ENCODE peak calls at places on chromosomes 4 and X, in eight cellular contexts. G, Z, H, Y, L, S, J and V are unnamed samples. For H3K4me1, the result is how much of the 10 kb centered on the place peaks cover.

GRCh38 chrX:103234869-103235268 is 20.0 kb downstream of the BEX4 start:
- DNase-seq in S (no peak), L (no peak), J (no peak), H (no peak), Y (no peak), Z (no peak), G (no peak), V (no peak)

GRCh38 chrX:56733459-56734046 is 4.5 kb downstream of the NBDY start:
- DNase-seq in Y (no peak), H (peak), L (no peak), J (peak), Z (peak), G (peak), S (no peak), V (peak)

GRCh38 chr4:38069271-38069760 is 109.1 kb downstream of the PTTG2 start:
- DNase-seq in G (peak), Z (peak), S (peak), Y (peak), J (no peak), H (peak), L (no peak), V (no peak)

GRCh38 chr4:187547281-187547680 is 448.3 kb upstream of the ZFP42 start:
- DNase-seq in Z (no peak), L (no peak), Y (no peak), G (no peak), S (no peak), H (no peak), J (no peak), V (no peak)

GRCh38 chr4:169847171-169847570 is 89.4 kb upstream of the HPF1 start:
- DNase-seq in L (no peak), J (no peak), Z (no peak), Y (no peak), H (no peak), S (no peak), G (no peak), V (no peak)

GRCh38 chrX:2677764-2678163 is 13.3 kb upstream of the CD99 start:
- DNase-seq in H (no peak), J (peak), Z (peak), S (peak), Y (peak), L (peak), G (peak), V (peak)

GRCh38 chr4:151012836-151013235 is 2.2 kb downstream of the LRBA start:
- DNase-seq in J (no peak), Y (no peak), Z (no peak), S (no peak), H (no peak), L (no peak), G (no peak), V (no peak)

GRCh38 chr4:73918058-73918457 is 48.9 kb downstream of the CXCL1 start:
- DNase-seq in S (no peak), Y (no peak), L (no peak), Z (no peak), G (no peak), J (no peak), H (no peak), V (no peak)

GRCh38 chr4:6962211-6963041 is 52.8 kb downstream of the TBC1D14 start:
- DNase-seq in Y (no peak), G (no peak), Z (no peak), H (no peak), J (no peak), S (no peak), L (no peak), V (no peak)

GRCh38 chr4:111883557-111883999 is 261.7 kb upstream of the FAM241A start:
- DNase-seq in L (no peak), H (no peak), J (no peak), Z (no peak), S (no peak), G (peak), Y (no peak), V (peak)

GRCh38 chr4:186104114-186104894 is at the start of gene FAM149A:
- DNase-seq in L (peak), J (peak), Z (peak), H (peak), Y (no peak), G (peak), S (peak), V (peak)

GRCh38 chr4:39435875-39436563 is 22.7 kb downstream of the RPL9 start:
- DNase-seq in G (no peak), Z (no peak), L (no peak), H (no peak), Y (no peak), S (no peak), J (no peak), V (no peak)

GRCh38 chr4:42676066-42676951 is 19.4 kb upstream of the ATP8A1 start:
- DNase-seq in Z (no peak), Y (no peak), L (no peak), G (no peak), J (no peak), S (no peak), H (no peak), V (no peak)

GRCh38 chr4:42673084-42673429 is 16.2 kb upstream of the ATP8A1 start:
- DNase-seq in L (no peak), Z (peak), G (peak), J (no peak), H (peak), Y (peak), S (peak), V (no peak)

GRCh38 chr4:42672359-42673083 is 15.6 kb upstream of the ATP8A1 start:
- DNase-seq in Z (no peak), Y (no peak), S (no peak), J (no peak), H (no peak), G (no peak), L (no peak), V (no peak)

DNA sequence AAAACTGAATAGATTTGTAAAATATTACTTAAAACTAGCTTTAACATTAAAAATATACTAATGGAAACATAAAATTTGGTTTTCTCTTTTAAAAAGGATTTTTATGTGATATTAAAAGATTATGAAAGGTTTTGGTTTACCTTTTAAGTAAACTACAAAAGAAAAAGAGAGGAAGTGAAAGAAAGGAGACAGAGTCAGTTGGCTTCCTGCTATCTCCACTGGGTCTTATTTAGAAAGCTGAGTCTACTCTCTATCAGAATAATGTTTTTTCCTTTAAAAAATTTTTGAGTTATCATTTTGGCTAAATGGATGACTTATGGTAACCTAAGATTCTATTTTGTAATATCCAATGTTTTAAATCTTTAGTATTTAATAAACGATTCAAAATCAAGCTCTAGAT is 21.6 kb upstream of the ATP8A1 start:
- DNase-seq in Z (no peak), S (no peak), H (no peak), L (no peak), G (no peak), Y (no peak), J (no peak), V (no peak)
- H3K4me3 ChIP-seq in Z (no peak), S (no peak), H (no peak), L (no peak), G (no peak), Y (no peak), J (no peak), V (no peak)

GRCh38 chrX:12999422-12999821 is 24.5 kb downstream of the TMSB4X start:
- DNase-seq in S (no peak), Z (no peak), H (peak), Y (no peak), L (no peak), G (no peak), J (no peak), V (peak)

GRCh38 chrX:12997898-12998687 is 23.2 kb downstream of the TMSB4X start:
- DNase-seq in Y (no peak), S (no peak), H (peak), G (no peak), Z (no peak), L (no peak), J (peak), V (no peak)

GRCh38 chrX:12993823-12994222 is 18.9 kb downstream of the TMSB4X start:
- DNase-seq in J (no peak), G (no peak), H (no peak), L (no peak), S (no peak), Y (no peak), Z (no peak), V (no peak)

GRCh38 chrX:12994321-12994720 is 19.4 kb downstream of the TMSB4X start:
- DNase-seq in J (no peak), H (no peak), G (no peak), Y (no peak), S (no peak), Z (no peak), L (no peak), V (no peak)

GRCh38 chrX:12996934-12997435 is 22.1 kb downstream of the TMSB4X start:
- DNase-seq in H (no peak), Z (no peak), L (no peak), G (no peak), S (no peak), Y (no peak), J (no peak), V (no peak)
- H3K4me1 ChIP-seq in H (under half), Z (under half), L (under half), G (under half), S (under half), Y (under half), J (under half), V (under half)

DNA sequence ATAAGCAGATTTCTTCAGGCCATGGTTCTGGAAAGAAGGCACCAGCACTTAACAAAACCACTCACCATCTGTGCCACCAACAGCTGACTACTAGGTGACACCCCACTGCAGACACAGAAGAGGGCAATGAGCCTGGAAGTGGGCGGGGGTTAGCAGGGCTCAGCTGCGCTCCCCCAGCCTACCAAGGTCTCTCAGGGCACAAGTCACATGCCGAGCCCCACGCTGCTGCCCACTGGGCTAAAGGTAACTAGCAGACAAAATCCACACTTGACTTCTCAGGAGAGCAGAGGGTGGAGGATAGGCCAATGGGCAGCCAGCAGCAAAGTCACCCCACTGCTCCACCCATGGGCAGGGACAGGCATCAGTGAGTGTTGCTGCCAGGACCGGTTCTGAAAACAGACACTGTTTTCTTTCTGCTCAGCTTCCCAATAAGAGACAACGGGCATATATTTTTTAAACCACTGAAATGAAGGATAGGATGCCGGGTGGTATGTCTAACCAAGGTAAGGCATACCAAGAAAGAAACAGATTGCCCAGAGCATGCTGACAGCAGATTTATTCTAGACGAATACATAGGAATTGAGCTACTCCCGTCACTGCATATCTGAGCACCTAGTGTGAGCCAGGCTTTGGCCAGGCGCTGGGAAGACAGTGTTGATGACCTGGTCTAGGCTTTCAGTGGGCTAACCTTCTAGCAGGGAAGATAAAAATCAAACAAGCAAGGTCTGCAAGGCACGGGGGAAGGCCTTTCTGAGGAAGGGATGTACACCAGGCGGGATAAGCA is 20.1 kb downstream of the ACSL1 start:
- DNase-seq in G (no peak), S (peak), Y (no peak), L (peak), J (no peak), H (no peak), Z (no peak), V (no peak)
- H3K4me3 ChIP-seq in G (no peak), S (peak), Y (no peak), L (peak), J (no peak), H (no peak), Z (no peak), V (no peak)

GRCh38 chr4:76606662-76607265 is 171.7 kb downstream of the SHROOM3 start:
- DNase-seq in S (no peak), Y (no peak), L (no peak), H (no peak), G (peak), J (no peak), Z (no peak), V (peak)
- H3K4me1 ChIP-seq in S (under half), Y (under half), L (under half), H (under half), G (half or more), J (under half), Z (under half), V (under half)

GRCh38 chr4:105714071-105714521 is 5.5 kb downstream of the GSTCD start:
- DNase-seq in H (no peak), G (peak), J (no peak), Y (peak), S (no peak), L (no peak), Z (peak), V (peak)
- H3K4me3 ChIP-seq in H (no peak), G (peak), J (no peak), Y (peak), S (peak), L (peak), Z (no peak), V (peak)

GRCh38 chrX:7088968-7089615 is 58.4 kb upstream of the STS start:
- DNase-seq in G (no peak), L (no peak), S (no peak), J (no peak), H (peak), Y (no peak), Z (no peak), V (no peak)

GRCh38 chrX:7086384-7086783 is 61.1 kb upstream of the STS start:
- DNase-seq in H (no peak), Z (no peak), L (no peak), S (no peak), G (peak), Y (peak), J (no peak), V (peak)

GRCh38 chrX:7093305-7093704 is 54.2 kb upstream of the STS start:
- DNase-seq in S (no peak), L (no peak), G (no peak), Z (no peak), Y (no peak), H (no peak), J (no peak), V (no peak)

GRCh38 chrX:7090506-7091095 is 56.9 kb upstream of the STS start:
- DNase-seq in Y (no peak), L (no peak), G (no peak), Z (no peak), J (no peak), H (no peak), S (no peak), V (no peak)

DNA sequence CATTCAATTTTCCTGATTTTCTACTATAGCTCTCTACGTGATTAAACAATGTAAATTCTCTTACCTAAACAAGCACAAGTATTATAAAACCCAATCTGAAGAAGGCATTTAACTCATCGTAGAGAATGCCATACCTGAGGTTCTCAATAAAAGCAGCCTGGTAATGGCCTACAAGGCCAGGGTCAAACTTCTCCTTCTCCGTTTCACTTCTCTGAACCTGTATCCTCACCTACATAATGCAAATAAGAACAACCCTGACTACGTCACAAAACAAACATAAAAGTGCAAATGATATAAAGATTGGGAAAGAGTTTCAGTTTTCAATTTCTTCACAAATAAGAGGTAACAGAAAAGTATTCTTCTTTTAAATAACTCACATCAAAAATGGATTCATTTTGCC is 55.6 kb upstream of the STS start:
- DNase-seq in S (no peak), L (no peak), G (no peak), J (no peak), H (no peak), Y (no peak), Z (no peak), V (no peak)
- H3K4me1 ChIP-seq in S (under half), L (under half), G (under half), J (under half), H (under half), Y (under half), Z (under half), V (under half)

DNA sequence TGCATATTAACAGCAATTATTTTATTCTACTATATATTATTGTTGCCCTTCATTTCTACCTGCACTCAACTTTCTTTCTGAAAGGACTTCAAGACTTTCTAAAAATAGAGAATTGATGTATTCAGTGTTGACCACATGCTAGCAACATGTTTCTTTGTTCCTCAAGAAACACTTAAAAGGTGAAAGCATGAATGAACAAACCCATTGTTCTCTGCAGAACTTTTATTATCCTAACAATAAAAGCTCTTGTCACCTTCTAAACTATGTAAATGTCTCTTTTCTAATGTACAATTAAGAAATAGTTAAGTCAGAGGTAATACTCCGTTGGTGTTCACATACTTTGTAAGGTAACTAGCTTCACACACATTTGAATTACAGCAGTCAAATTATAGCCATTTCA is 638.7 kb downstream of the FSTL5 start:
- DNase-seq in H (no peak), G (no peak), Z (no peak), S (no peak), J (no peak), L (no peak), Y (no peak), V (no peak)
- H3K4me3 ChIP-seq in H (no peak), G (no peak), Z (no peak), S (no peak), J (no peak), L (no peak), Y (no peak), V (no peak)

DNA sequence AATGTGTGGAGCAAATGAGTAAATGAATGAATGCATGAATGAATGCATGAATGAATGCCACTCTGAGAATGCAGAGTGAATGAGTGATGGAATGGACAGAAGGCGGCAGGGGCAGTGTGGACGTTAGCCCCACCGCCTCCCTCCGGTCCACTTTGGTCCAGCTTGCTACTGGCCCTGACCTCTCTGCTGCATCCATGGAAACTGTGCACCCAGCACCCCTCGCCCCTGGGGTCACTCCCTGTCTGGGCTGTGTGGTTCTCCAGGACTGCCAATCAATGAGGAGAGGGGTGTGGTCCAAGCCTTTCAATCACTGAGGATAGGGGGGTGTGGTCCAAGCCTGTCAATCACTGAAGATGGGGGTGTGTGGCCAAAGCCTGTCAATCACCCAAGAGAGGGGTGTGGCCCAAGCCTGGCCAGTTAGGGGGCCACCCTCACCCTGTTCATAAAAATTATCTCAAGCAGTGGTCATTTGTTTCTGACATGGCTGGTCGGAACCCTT is 39.2 kb upstream of the ASMTL start:
- DNase-seq in J (peak), H (peak), L (no peak), Z (peak), G (peak), Y (no peak), S (no peak), V (peak)
- H3K4me1 ChIP-seq in J (under half), H (under half), L (under half), Z (under half), G (under half), Y (under half), S (under half), V (under half)

GRCh38 chr4:114728426-114728825 is 129.8 kb downstream of the UGT8 start:
- DNase-seq in J (no peak), H (no peak), L (no peak), S (no peak), G (no peak), Z (no peak), Y (no peak), V (peak)

GRCh38 chr4:114727426-114727825 is 128.8 kb downstream of the UGT8 start:
- DNase-seq in H (no peak), Y (no peak), L (no peak), Z (no peak), G (no peak), S (no peak), J (no peak), V (peak)

GRCh38 chr4:114734581-114734980 is 136.0 kb downstream of the UGT8 start:
- DNase-seq in Y (peak), H (no peak), Z (no peak), S (no peak), J (no peak), G (no peak), L (no peak), V (no peak)

GRCh38 chr4:114729339-114729738 is 130.7 kb downstream of the UGT8 start:
- DNase-seq in Z (no peak), G (no peak), J (no peak), S (no peak), H (no peak), Y (no peak), L (no peak), V (peak)
- H3K4me3 ChIP-seq in Z (no peak), G (no peak), J (no peak), S (no peak), H (no peak), Y (no peak), L (no peak), V (no peak)

GRCh38 chr4:76548704-76549103 is 113.7 kb downstream of the SHROOM3 start:
- DNase-seq in H (no peak), S (no peak), L (no peak), J (no peak), G (no peak), Y (no peak), Z (no peak), V (no peak)
- H3K4me1 ChIP-seq in H (under half), S (under half), L (under half), J (under half), G (under half), Y (under half), Z (under half), V (under half)